ENCODE peak calls at places on chromosomes 11 and 22, in six cellular contexts. I is hepatic stellate cell; K is effector CD4-positive, alpha-beta T cell; B is NCI-H2081 treated with DMSO at 0.1 percent for 48 hours; D is NCI-H524; C is NCI-H1436. Z is an unnamed sample.

GRCh38 chr11:33045551-33046255 is 6.3 kb downstream of the TCP11L1 start:
- DNase-seq in I (no peak), K (no peak), B (no peak), D (peak), C (no peak), Z (no peak)

GRCh38 chr22:39278040-39278439 is 33.3 kb upstream of the PDGFB start:
- DNase-seq in I (peak), K (no peak), B (no peak), D (no peak), C (no peak), Z (peak)

GRCh38 chr11:95371147-95371546 is 140.1 kb upstream of the SESN3 start:
- DNase-seq in I (no peak), K (no peak), B (no peak), D (no peak), C (no peak), Z (no peak)

GRCh38 chr11:119459293-119459976 is 36.5 kb upstream of the THY1 start:
- DNase-seq in I (no peak), K (no peak), B (no peak), D (no peak), C (no peak), Z (no peak)

GRCh38 chr22:41910599-41911291 is 4.1 kb downstream of the SHISA8 start:
- DNase-seq in I (peak), K (no peak), B (no peak), D (no peak), C (no peak), Z (peak)

GRCh38 chr22:19756288-19757128 is 4.1 kb upstream of the TBX1 start:
- DNase-seq in I (no peak), K (peak), B (no peak), D (no peak), C (peak), Z (peak)

GRCh38 chr11:116913000-116913399 is 75.6 kb upstream of the APOA1 start:
- DNase-seq in I (peak), K (no peak), B (no peak), D (no peak), C (no peak), Z (no peak)

GRCh38 chr11:72012897-72013721 is 14.4 kb downstream of the IL18BP start:
- DNase-seq in I (no peak), K (no peak), B (no peak), D (no peak), C (no peak), Z (no peak)

GRCh38 chr11:2743427-2744110 is 43.8 kb upstream of the KCNQ1OT1 start:
- DNase-seq in I (no peak), K (no peak), B (no peak), D (no peak), C (no peak), Z (no peak)

GRCh38 chr22:43136255-43136654 is 6.9 kb downstream of the MCAT start:
- DNase-seq in I (peak), K (peak), B (no peak), D (no peak), C (no peak), Z (peak)

GRCh38 chr22:49462795-49463194 is 364.9 kb downstream of the BRD1 start:
- DNase-seq in I (no peak), K (no peak), B (no peak), D (no peak), C (no peak), Z (no peak)

GRCh38 chr11:115409691-115410220 is 94.5 kb downstream of the CADM1 start:
- DNase-seq in I (no peak), K (no peak), B (peak), D (peak), C (peak), Z (peak)

GRCh38 chr11:43358308-43358669 is 431 bp upstream of the TTC17 start:
- DNase-seq in I (no peak), K (no peak), B (no peak), D (no peak), C (no peak), Z (peak)

GRCh38 chr11:65555693-65556231 is 2.4 kb downstream of the LTBP3 start:
- DNase-seq in I (peak), K (peak), B (no peak), D (no peak), C (no peak), Z (no peak)

GRCh38 chr11:15629690-15630321 is 515.1 kb downstream of the INSC start:
- DNase-seq in I (no peak), K (no peak), B (no peak), D (no peak), C (no peak), Z (peak)

GRCh38 chr11:19460718-19461405 is 220.1 kb upstream of the E2F8 start:
- DNase-seq in I (no peak), K (no peak), B (no peak), D (peak), C (no peak), Z (no peak)

GRCh38 chr11:75969626-75970308 is 154.8 kb downstream of the UVRAG start:
- DNase-seq in I (no peak), K (no peak), B (no peak), D (no peak), C (no peak), Z (no peak)

GRCh38 chr11:10751581-10751940 is 515 bp downstream of the CTR9 start:
- DNase-seq in I (no peak), K (no peak), B (no peak), D (no peak), C (no peak), Z (peak)

GRCh38 chr22:25062378-25063095 is 110.0 kb downstream of the KIAA1671 start:
- DNase-seq in I (no peak), K (peak), B (no peak), D (no peak), C (no peak), Z (no peak)

GRCh38 chr11:850777-851762 is 8.4 kb downstream of the TSPAN4 start:
- DNase-seq in I (no peak), K (no peak), B (no peak), D (peak), C (no peak), Z (peak)

GRCh38 chr22:42383287-42383686 is 48.9 kb downstream of the NFAM1 start:
- DNase-seq in I (no peak), K (no peak), B (no peak), D (no peak), C (no peak), Z (no peak)

GRCh38 chr11:9341638-9342137 is 27.3 kb upstream of the TMEM41B start:
- DNase-seq in I (no peak), K (no peak), B (no peak), D (no peak), C (no peak), Z (no peak)

GRCh38 chr11:64244107-64244506 is 2.6 kb downstream of the PPP1R14B start:
- DNase-seq in I (no peak), K (no peak), B (no peak), D (no peak), C (no peak), Z (no peak)

GRCh38 chr11:278001-278951 is at the start of gene NLRP6:
- DNase-seq in I (no peak), K (no peak), B (no peak), D (no peak), C (no peak), Z (no peak)

GRCh38 chr11:8033312-8033715 is 46.2 kb downstream of the EIF3F start:
- DNase-seq in I (peak), K (peak), B (peak), D (peak), C (peak), Z (peak)

GRCh38 chr11:109371444-109372176 is 50.4 kb upstream of the C11orf87 start:
- DNase-seq in I (no peak), K (no peak), B (no peak), D (no peak), C (no peak), Z (no peak)

GRCh38 chr22:17318817-17319216 is 50.4 kb upstream of the CECR2 start:
- DNase-seq in I (no peak), K (no peak), B (no peak), D (no peak), C (no peak), Z (no peak)

GRCh38 chr22:35630387-35630793 is 13.3 kb upstream of the MB start:
- DNase-seq in I (peak), K (no peak), B (no peak), D (no peak), C (no peak), Z (peak)

GRCh38 chr11:13834463-13834862 is 128.1 kb upstream of the SPON1 start:
- DNase-seq in I (no peak), K (no peak), B (no peak), D (no peak), C (no peak), Z (peak)

GRCh38 chr22:37492428-37493344 is 6.5 kb upstream of the MFNG start:
- DNase-seq in I (peak), K (peak), B (no peak), D (no peak), C (no peak), Z (peak)

GRCh38 chr22:44391026-44391425 is 78.3 kb upstream of the SHISAL1 start:
- DNase-seq in I (no peak), K (no peak), B (no peak), D (no peak), C (no peak), Z (no peak)

GRCh38 chr11:78806214-78807004 is 231.7 kb upstream of the NARS2 start:
- DNase-seq in I (no peak), K (no peak), B (no peak), D (no peak), C (no peak), Z (no peak)